ENCODE peak calls at places on chromosomes 2 and 18, in four cellular contexts. S, Y, T and F are unnamed samples.

GRCh38 chr2:20198001-20198400 is 26.9 kb downstream of the SDC1 start:
- DNase-seq in S (peak), Y (no peak), T (no peak), F (no peak)

GRCh38 chr2:190766174-190766572 is 114.4 kb upstream of the GLS start:
- DNase-seq in S (no peak), Y (no peak), T (no peak), F (no peak)

GRCh38 chr18:48942554-48943261 is 8.1 kb downstream of the SMAD7 start:
- DNase-seq in S (no peak), Y (peak), T (no peak), F (no peak)

GRCh38 chr2:145760781-145761649 is 1241.1 kb upstream of the ZEB2 start:
- DNase-seq in S (no peak), Y (peak), T (no peak), F (no peak)

GRCh38 chr2:128310094-128310716 is 8.5 kb downstream of the HS6ST1 start:
- DNase-seq in S (no peak), Y (no peak), T (no peak), F (no peak)

GRCh38 chr2:219566640-219567039 is 4.7 kb downstream of the OBSL1 start:
- DNase-seq in S (no peak), Y (no peak), T (no peak), F (no peak)

GRCh38 chr2:1744446-1745170 is at the start of gene PXDN:
- DNase-seq in S (no peak), Y (peak), T (no peak), F (no peak)

GRCh38 chr2:188518391-188518790 is 226.7 kb downstream of the GULP1 start:
- DNase-seq in S (no peak), Y (peak), T (no peak), F (no peak)

GRCh38 chr2:3260959-3261358 is 116.7 kb downstream of the EIPR1 start:
- DNase-seq in S (no peak), Y (no peak), T (no peak), F (no peak)

GRCh38 chr2:7758065-7758759 is 841.0 kb downstream of the RNF144A start:
- DNase-seq in S (no peak), Y (no peak), T (no peak), F (no peak)

GRCh38 chr2:107428781-107429180 is 397.9 kb upstream of the RGPD4 start:
- DNase-seq in S (no peak), Y (no peak), T (no peak), F (no peak)

GRCh38 chr18:77108001-77108692 is 24.4 kb downstream of the MBP start:
- DNase-seq in S (no peak), Y (no peak), T (no peak), F (no peak)

GRCh38 chr2:177886824-177887223 is 185.8 kb downstream of the PDE11A start:
- DNase-seq in S (no peak), Y (no peak), T (no peak), F (no peak)

GRCh38 chr2:205696541-205697441 is 14.5 kb downstream of the NRP2 start:
- DNase-seq in S (no peak), Y (no peak), T (no peak), F (no peak)

GRCh38 chr2:188931361-188931760 is 42.8 kb upstream of the COL3A1 start:
- DNase-seq in S (no peak), Y (no peak), T (no peak), F (no peak)

GRCh38 chr2:130928385-130928784 is 91.7 kb downstream of the ARHGEF4 start:
- DNase-seq in S (no peak), Y (no peak), T (no peak), F (no peak)

GRCh38 chr2:24304098-24304497 is 56.2 kb downstream of the ITSN2 start:
- DNase-seq in S (no peak), Y (peak), T (no peak), F (no peak)